ENCODE peak calls at places on chromosomes 6 and 20, in six cellular contexts. G is activated T-cell treated with anti-CD3 and anti-CD28 coated beads, Interleukin-2, amount 50 U/mL, for 24 hours; W is M059J; M is NB4; Z is DMS153; B is ovary. A is an unnamed sample.

GRCh38 chr6:112571886-112572285 is 224.8 kb downstream of the RFPL4B start:
- DNase-seq in G (no peak), W (peak; percentile 61), M (no peak), Z (no peak), B (no peak), A (no peak)

GRCh38 chr6:45737331-45738056 is 278.2 kb downstream of the CLIC5 start:
- DNase-seq in G (no peak), W (no peak), M (no peak), Z (no peak), B (no peak), A (no peak)

GRCh38 chr6:46324706-46325105 is 153.9 kb upstream of the ENPP5 start:
- DNase-seq in G (no peak), W (no peak), M (no peak), Z (no peak), B (no peak), A (no peak)

GRCh38 chr20:35328689-35329088 is 36.5 kb upstream of the FAM83C start:
- DNase-seq in G (no peak), W (no peak), M (no peak), Z (no peak), B (no peak), A (no peak)

GRCh38 chr6:39362487-39362865 is 40.0 kb upstream of the KCNK16 start:
- DNase-seq in G (no peak), W (peak; percentile 30), M (peak; percentile 16), Z (peak; percentile 25), B (no peak), A (no peak)

GRCh38 chr6:84762220-84762940 is 2.0 kb downstream of the TBX18 start:
- DNase-seq in G (no peak), W (peak; percentile 10), M (no peak), Z (no peak), B (peak; percentile 47), A (no peak)

GRCh38 chr6:79656134-79656533 is 25.0 kb downstream of the SH3BGRL2 start:
- DNase-seq in G (no peak), W (peak; percentile 12), M (no peak), Z (no peak), B (no peak), A (no peak)

GRCh38 chr6:30821862-30822784 is 62.2 kb upstream of the DDR1 start:
- DNase-seq in G (no peak), W (peak; percentile 73), M (peak; percentile 51), Z (no peak), B (no peak), A (no peak)

GRCh38 chr20:14344746-14345145 is 7.3 kb upstream of the FLRT3 start:
- DNase-seq in G (no peak), W (no peak), M (no peak), Z (no peak), B (no peak), A (no peak)

GRCh38 chr6:158939255-158940170 is 60.5 kb downstream of the RSPH3 start:
- DNase-seq in G (peak; percentile 42), W (no peak), M (peak; percentile 54), Z (no peak), B (no peak), A (no peak)

GRCh38 chr6:6689413-6690143 is 101.1 kb downstream of the LY86 start:
- DNase-seq in G (no peak), W (peak; percentile 45), M (peak; percentile 52), Z (no peak), B (no peak), A (no peak)

GRCh38 chr6:155241966-155242365 is 21.8 kb upstream of the CLDN20 start:
- DNase-seq in G (peak; percentile 6), W (no peak), M (no peak), Z (no peak), B (no peak), A (no peak)

GRCh38 chr20:50003253-50003656 is 20.5 kb downstream of the SNAI1 start:
- DNase-seq in G (no peak), W (peak; percentile 57), M (peak; percentile 96), Z (no peak), B (no peak), A (no peak)

GRCh38 chr20:17470521-17470920 is 60.7 kb downstream of the BFSP1 start:
- DNase-seq in G (no peak), W (no peak), M (no peak), Z (no peak), B (no peak), A (no peak)

GRCh38 chr6:2873643-2874042 is 29.5 kb downstream of the SERPINB9 start:
- DNase-seq in G (no peak), W (no peak), M (no peak), Z (no peak), B (no peak), A (no peak)

GRCh38 chr6:11381801-11382513 is 149.5 kb upstream of the NEDD9 start:
- DNase-seq in G (peak; percentile 75), W (no peak), M (peak; percentile 20), Z (no peak), B (no peak), A (no peak)

GRCh38 chr20:36493801-36494114 is 47.6 kb upstream of the MYL9 start:
- DNase-seq in G (no peak), W (peak; percentile 96), M (no peak), Z (no peak), B (peak; percentile 76), A (no peak)

GRCh38 chr6:36840471-36841461 is 1.5 kb upstream of the CPNE5 start:
- DNase-seq in G (peak; percentile 51), W (no peak), M (peak; percentile 47), Z (no peak), B (no peak), A (no peak)

GRCh38 chr20:25299801-25300200 is 51.9 kb downstream of the PYGB start:
- DNase-seq in G (no peak), W (peak; percentile 86), M (no peak), Z (no peak), B (no peak), A (no peak)

GRCh38 chr6:48032156-48032555 is 78.8 kb downstream of the PTCHD4 start:
- DNase-seq in G (no peak), W (peak; percentile 90), M (no peak), Z (no peak), B (no peak), A (peak; percentile 34)

GRCh38 chr20:55790178-55790577 is 215.1 kb downstream of the CBLN4 start:
- DNase-seq in G (no peak), W (no peak), M (no peak), Z (no peak), B (no peak), A (no peak)

GRCh38 chr6:6758915-6759654 is 170.6 kb downstream of the LY86 start:
- DNase-seq in G (no peak), W (peak; percentile 80), M (peak; percentile 87), Z (peak; percentile 48), B (peak; percentile 83), A (no peak)

GRCh38 chr6:155256122-155256795 is 7.6 kb upstream of the CLDN20 start:
- DNase-seq in G (no peak), W (no peak), M (no peak), Z (no peak), B (no peak), A (no peak)

GRCh38 chr6:144768676-144769599 is 483.8 kb downstream of the UTRN start:
- DNase-seq in G (no peak), W (no peak), M (no peak), Z (peak; percentile 95), B (no peak), A (no peak)

GRCh38 chr6:20085817-20086216 is 126.5 kb downstream of the MBOAT1 start:
- DNase-seq in G (no peak), W (no peak), M (no peak), Z (no peak), B (no peak), A (no peak)

GRCh38 chr6:15775076-15775634 is 112.3 kb upstream of the DTNBP1 start:
- DNase-seq in G (no peak), W (no peak), M (no peak), Z (no peak), B (no peak), A (no peak)

GRCh38 chr6:144710207-144710606 is 425.1 kb downstream of the UTRN start:
- DNase-seq in G (no peak), W (peak; percentile 97), M (no peak), Z (no peak), B (no peak), A (peak; percentile 27)

GRCh38 chr6:111038534-111039252 is 48.6 kb upstream of the SLC16A10 start:
- DNase-seq in G (no peak), W (no peak), M (no peak), Z (no peak), B (no peak), A (no peak)

GRCh38 chr20:38789503-38790209 is 15.8 kb upstream of the PPP1R16B start:
- DNase-seq in G (no peak), W (peak; percentile 74), M (no peak), Z (no peak), B (no peak), A (peak; percentile 46)

GRCh38 chr6:95658896-95659295 is 81.6 kb downstream of the MANEA start:
- DNase-seq in G (no peak), W (no peak), M (no peak), Z (no peak), B (no peak), A (no peak)

A was measured in HS-27A.